ENCODE peak calls at places on chromosomes 16 and 17, in nine cellular contexts. One of them, this sample, is unnamed.
A peak's percentile ranks its signal among the peaks of the same experiment; 100 is the strongest.

GRCh38 chr17:73508057-73508930 is 136.0 kb downstream of the SDK2 start:
- DNase-seq in adrenal gland: no peak
- DNase-seq in Caco-2: no peak
- DNase-seq in heart left ventricle: no peak
- DNase-seq in body of pancreas: no peak
- DNase-seq in tibial artery: no peak
- DNase-seq in endodermal cell: no peak
- DNase-seq in uterus: no peak
- DNase-seq in mucosa of descending colon: no peak
- DNase-seq in this sample: no peak

GRCh38 chr17:6421700-6422604 is 13.0 kb downstream of the AIPL1 start:
- DNase-seq in adrenal gland: peak; percentile 85
- DNase-seq in Caco-2: peak; percentile 71
- DNase-seq in heart left ventricle: peak; percentile 82
- DNase-seq in body of pancreas: peak; percentile 80
- DNase-seq in tibial artery: peak; percentile 84
- DNase-seq in endodermal cell: peak; percentile 98
- DNase-seq in uterus: peak; percentile 60
- DNase-seq in mucosa of descending colon: peak; percentile 79
- DNase-seq in this sample: peak; percentile 41

GRCh38 chr16:81713796-81714195 is 65.3 kb upstream of the PLCG2 start:
- DNase-seq in adrenal gland: no peak
- DNase-seq in Caco-2: no peak
- DNase-seq in heart left ventricle: no peak
- DNase-seq in body of pancreas: no peak
- DNase-seq in tibial artery: no peak
- DNase-seq in endodermal cell: peak; percentile 61
- DNase-seq in uterus: no peak
- DNase-seq in mucosa of descending colon: no peak
- DNase-seq in this sample: no peak

GRCh38 chr16:50621452-50621792 is 59.7 kb downstream of the SNX20 start:
- DNase-seq in adrenal gland: no peak
- DNase-seq in Caco-2: no peak
- DNase-seq in heart left ventricle: no peak
- DNase-seq in body of pancreas: no peak
- DNase-seq in tibial artery: no peak
- DNase-seq in endodermal cell: no peak
- DNase-seq in uterus: no peak
- DNase-seq in mucosa of descending colon: no peak
- DNase-seq in this sample: no peak

GRCh38 chr17:628507-628941 is 86.1 kb downstream of the VPS53 start:
- DNase-seq in adrenal gland: no peak
- DNase-seq in Caco-2: no peak
- DNase-seq in heart left ventricle: no peak
- DNase-seq in body of pancreas: no peak
- DNase-seq in tibial artery: no peak
- DNase-seq in endodermal cell: no peak
- DNase-seq in uterus: peak; percentile 57
- DNase-seq in mucosa of descending colon: no peak
- DNase-seq in this sample: no peak

GRCh38 chr17:16912021-16912962 is 59.6 kb downstream of the TNFRSF13B start:
- DNase-seq in adrenal gland: no peak
- DNase-seq in Caco-2: no peak
- DNase-seq in heart left ventricle: no peak
- DNase-seq in body of pancreas: no peak
- DNase-seq in tibial artery: peak; percentile 32
- DNase-seq in endodermal cell: peak; percentile 39
- DNase-seq in uterus: no peak
- DNase-seq in mucosa of descending colon: no peak
- DNase-seq in this sample: peak; percentile 22

GRCh38 chr17:28644782-28645575 is at the start of gene BLTP2:
- DNase-seq in adrenal gland: peak; percentile 96
- DNase-seq in Caco-2: peak; percentile 96
- DNase-seq in heart left ventricle: peak; percentile 99
- DNase-seq in body of pancreas: peak; percentile 96
- DNase-seq in tibial artery: peak; percentile 98
- DNase-seq in endodermal cell: peak; percentile 99
- DNase-seq in uterus: peak; percentile 95
- DNase-seq in mucosa of descending colon: peak; percentile 98
- DNase-seq in this sample: peak; percentile 96

GRCh38 chr17:57288034-57288752 is 31.9 kb downstream of the MSI2 start:
- DNase-seq in adrenal gland: peak; percentile 62
- DNase-seq in Caco-2: no peak
- DNase-seq in heart left ventricle: no peak
- DNase-seq in body of pancreas: no peak
- DNase-seq in tibial artery: no peak
- DNase-seq in endodermal cell: no peak
- DNase-seq in uterus: no peak
- DNase-seq in mucosa of descending colon: no peak
- DNase-seq in this sample: no peak

GRCh38 chr16:35295856-35296255 is 1836.4 kb downstream of the TP53TG3F start:
- DNase-seq in adrenal gland: no peak
- DNase-seq in Caco-2: no peak
- DNase-seq in heart left ventricle: no peak
- DNase-seq in body of pancreas: no peak
- DNase-seq in tibial artery: no peak
- DNase-seq in endodermal cell: no peak
- DNase-seq in uterus: no peak
- DNase-seq in mucosa of descending colon: no peak
- DNase-seq in this sample: no peak

GRCh38 chr16:67432491-67432890 is 1.6 kb downstream of the HSD11B2 start:
- DNase-seq in adrenal gland: no peak
- DNase-seq in Caco-2: no peak
- DNase-seq in heart left ventricle: no peak
- DNase-seq in body of pancreas: no peak
- DNase-seq in tibial artery: no peak
- DNase-seq in endodermal cell: no peak
- DNase-seq in uterus: no peak
- DNase-seq in mucosa of descending colon: no peak
- DNase-seq in this sample: no peak

GRCh38 chr17:35432176-35433074 is at the start of gene SLFN12:
- DNase-seq in adrenal gland: peak; percentile 81
- DNase-seq in Caco-2: no peak
- DNase-seq in heart left ventricle: no peak
- DNase-seq in body of pancreas: peak; percentile 70
- DNase-seq in tibial artery: peak; percentile 70
- DNase-seq in endodermal cell: peak; percentile 65
- DNase-seq in uterus: peak; percentile 74
- DNase-seq in mucosa of descending colon: peak; percentile 29
- DNase-seq in this sample: peak; percentile 67

GRCh38 chr16:3235856-3236669 is 1.1 kb upstream of the ZNF200 start:
- DNase-seq in adrenal gland: peak; percentile 35
- DNase-seq in Caco-2: peak; percentile 57
- DNase-seq in heart left ventricle: peak; percentile 78
- DNase-seq in body of pancreas: peak; percentile 17
- DNase-seq in tibial artery: no peak
- DNase-seq in endodermal cell: peak; percentile 63
- DNase-seq in uterus: peak; percentile 37
- DNase-seq in mucosa of descending colon: peak; percentile 60
- DNase-seq in this sample: no peak

GRCh38 chr16:19716183-19716582 is 1.8 kb downstream of the KNOP1 start:
- DNase-seq in adrenal gland: no peak
- DNase-seq in Caco-2: peak; percentile 45
- DNase-seq in heart left ventricle: no peak
- DNase-seq in body of pancreas: no peak
- DNase-seq in tibial artery: no peak
- DNase-seq in endodermal cell: no peak
- DNase-seq in uterus: no peak
- DNase-seq in mucosa of descending colon: no peak
- DNase-seq in this sample: no peak

GRCh38 chr16:88699180-88699579 is 7.0 kb downstream of the RNF166 start:
- DNase-seq in adrenal gland: no peak
- DNase-seq in Caco-2: no peak
- DNase-seq in heart left ventricle: no peak
- DNase-seq in body of pancreas: no peak
- DNase-seq in tibial artery: no peak
- DNase-seq in endodermal cell: no peak
- DNase-seq in uterus: no peak
- DNase-seq in mucosa of descending colon: no peak
- DNase-seq in this sample: no peak
- H3K4me1 ChIP-seq in adrenal gland: peaks cover 16% of the 10 kb centered on the region
- H3K4me1 ChIP-seq in Caco-2: no peaks in the 10 kb centered on the region
- H3K4me1 ChIP-seq in heart left ventricle: peaks cover 23% of the 10 kb centered on the region
- H3K4me1 ChIP-seq in body of pancreas: peaks cover 9% of the 10 kb centered on the region
- H3K4me1 ChIP-seq in tibial artery: peaks cover 11% of the 10 kb centered on the region
- H3K4me1 ChIP-seq in endodermal cell: no peaks in the 10 kb centered on the region
- H3K4me1 ChIP-seq in uterus: no peaks in the 10 kb centered on the region
- H3K4me1 ChIP-seq in mucosa of descending colon: peaks cover 6% of the 10 kb centered on the region
- H3K4me1 ChIP-seq in this sample: no peaks in the 10 kb centered on the region

GRCh38 chr17:64064331-64064730 is 43.9 kb upstream of the ICAM2 start:
- DNase-seq in adrenal gland: peak; percentile 57
- DNase-seq in Caco-2: no peak
- DNase-seq in heart left ventricle: no peak
- DNase-seq in body of pancreas: peak; percentile 71
- DNase-seq in tibial artery: no peak
- DNase-seq in endodermal cell: no peak
- DNase-seq in uterus: no peak
- DNase-seq in mucosa of descending colon: peak; percentile 76
- DNase-seq in this sample: no peak

GRCh38 chr17:64066709-64067108 is 46.3 kb upstream of the ICAM2 start:
- DNase-seq in adrenal gland: no peak
- DNase-seq in Caco-2: no peak
- DNase-seq in heart left ventricle: no peak
- DNase-seq in body of pancreas: no peak
- DNase-seq in tibial artery: no peak
- DNase-seq in endodermal cell: no peak
- DNase-seq in uterus: no peak
- DNase-seq in mucosa of descending colon: no peak
- DNase-seq in this sample: no peak

GRCh38 chr17:64061157-64061898 is 40.9 kb upstream of the ICAM2 start:
- DNase-seq in adrenal gland: no peak
- DNase-seq in Caco-2: no peak
- DNase-seq in heart left ventricle: no peak
- DNase-seq in body of pancreas: no peak
- DNase-seq in tibial artery: no peak
- DNase-seq in endodermal cell: no peak
- DNase-seq in uterus: no peak
- DNase-seq in mucosa of descending colon: no peak
- DNase-seq in this sample: no peak

GRCh38 chr17:64063088-64063487 is 42.7 kb upstream of the ICAM2 start:
- DNase-seq in adrenal gland: no peak
- DNase-seq in Caco-2: no peak
- DNase-seq in heart left ventricle: no peak
- DNase-seq in body of pancreas: no peak
- DNase-seq in tibial artery: no peak
- DNase-seq in endodermal cell: no peak
- DNase-seq in uterus: no peak
- DNase-seq in mucosa of descending colon: no peak
- DNase-seq in this sample: no peak

DNA sequence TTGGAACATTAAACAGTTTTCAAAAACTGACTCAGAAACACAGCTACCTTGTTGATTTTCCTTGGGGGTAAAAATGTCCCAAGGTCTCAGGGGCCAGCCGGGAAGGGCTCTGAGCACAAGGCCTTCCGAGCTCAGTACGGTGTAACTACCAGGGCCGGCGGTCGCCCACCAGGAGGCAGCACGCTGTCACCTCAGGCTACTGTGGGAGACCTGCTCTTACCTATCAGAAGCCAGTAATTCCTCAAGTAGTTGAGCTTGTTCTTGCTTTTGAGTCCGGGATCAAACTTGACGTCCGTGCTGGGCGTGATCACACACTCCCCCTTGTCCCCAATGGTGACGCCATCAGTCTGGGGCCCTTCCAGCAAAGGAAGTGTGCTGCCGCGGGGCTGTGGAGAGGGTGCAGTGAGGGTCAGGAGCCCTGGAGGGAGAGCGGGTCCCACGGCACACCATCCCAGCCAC is 43.4 kb upstream of the ICAM2 start:
- DNase-seq in adrenal gland: peak; percentile 73
- DNase-seq in Caco-2: peak; percentile 81
- DNase-seq in heart left ventricle: peak; percentile 80
- DNase-seq in body of pancreas: peak; percentile 87
- DNase-seq in tibial artery: no peak
- DNase-seq in endodermal cell: peak; percentile 97
- DNase-seq in uterus: peak; percentile 62
- DNase-seq in mucosa of descending colon: peak; percentile 84
- DNase-seq in this sample: no peak
- H3K4me3 ChIP-seq in adrenal gland: no peak overlapping the region
- H3K4me3 ChIP-seq in Caco-2: no peak overlapping the region
- H3K4me3 ChIP-seq in heart left ventricle: no peak overlapping the region
- H3K4me3 ChIP-seq in body of pancreas: no peak overlapping the region
- H3K4me3 ChIP-seq in tibial artery: no peak overlapping the region
- H3K4me3 ChIP-seq in endodermal cell: no peak overlapping the region
- H3K4me3 ChIP-seq in uterus: no peak overlapping the region
- H3K4me3 ChIP-seq in mucosa of descending colon: no peak overlapping the region
- H3K4me3 ChIP-seq in this sample: no peak overlapping the region

GRCh38 chr16:58515125-58515870 is at the start of gene SETD6:
- DNase-seq in adrenal gland: peak; percentile 96
- DNase-seq in Caco-2: peak; percentile 95
- DNase-seq in heart left ventricle: peak; percentile 94
- DNase-seq in body of pancreas: peak; percentile 93
- DNase-seq in tibial artery: peak; percentile 93
- DNase-seq in endodermal cell: peak; percentile 95
- DNase-seq in uterus: peak; percentile 83
- DNase-seq in mucosa of descending colon: peak; percentile 92
- DNase-seq in this sample: peak; percentile 82
- TF ChIP-seq CTCF in adrenal gland: peak; percentile 45
- TF ChIP-seq CTCF in Caco-2: peak; percentile 16
- TF ChIP-seq CTCF in heart left ventricle: peak; percentile 11
- TF ChIP-seq CTCF in body of pancreas: peak; percentile 30
- TF ChIP-seq CTCF in tibial artery: no peak
- TF ChIP-seq CTCF in endodermal cell: peak; percentile 49
- TF ChIP-seq CTCF in uterus: peak; percentile 31
- TF ChIP-seq CTCF in mucosa of descending colon: no peak
- TF ChIP-seq CTCF in this sample: peak; percentile 36

GRCh38 chr16:86199871-86200700 is 301.1 kb downstream of the IRF8 start:
- DNase-seq in adrenal gland: no peak
- DNase-seq in Caco-2: no peak
- DNase-seq in heart left ventricle: no peak
- DNase-seq in body of pancreas: no peak
- DNase-seq in tibial artery: no peak
- DNase-seq in endodermal cell: peak; percentile 38
- DNase-seq in uterus: no peak
- DNase-seq in mucosa of descending colon: no peak
- DNase-seq in this sample: no peak

GRCh38 chr16:86199182-86199581 is 300.2 kb downstream of the IRF8 start:
- DNase-seq in adrenal gland: no peak
- DNase-seq in Caco-2: no peak
- DNase-seq in heart left ventricle: no peak
- DNase-seq in body of pancreas: no peak
- DNase-seq in tibial artery: no peak
- DNase-seq in endodermal cell: no peak
- DNase-seq in uterus: no peak
- DNase-seq in mucosa of descending colon: no peak
- DNase-seq in this sample: no peak

GRCh38 chr16:86202267-86202666 is 303.3 kb downstream of the IRF8 start:
- DNase-seq in adrenal gland: no peak
- DNase-seq in Caco-2: no peak
- DNase-seq in heart left ventricle: no peak
- DNase-seq in body of pancreas: no peak
- DNase-seq in tibial artery: no peak
- DNase-seq in endodermal cell: no peak
- DNase-seq in uterus: no peak
- DNase-seq in mucosa of descending colon: no peak
- DNase-seq in this sample: no peak

GRCh38 chr16:86201746-86202145 is 302.8 kb downstream of the IRF8 start:
- DNase-seq in adrenal gland: no peak
- DNase-seq in Caco-2: no peak
- DNase-seq in heart left ventricle: no peak
- DNase-seq in body of pancreas: no peak
- DNase-seq in tibial artery: no peak
- DNase-seq in endodermal cell: no peak
- DNase-seq in uterus: no peak
- DNase-seq in mucosa of descending colon: no peak
- DNase-seq in this sample: no peak

GRCh38 chr16:86200722-86201121 is 301.8 kb downstream of the IRF8 start:
- DNase-seq in adrenal gland: no peak
- DNase-seq in Caco-2: no peak
- DNase-seq in heart left ventricle: no peak
- DNase-seq in body of pancreas: no peak
- DNase-seq in tibial artery: no peak
- DNase-seq in endodermal cell: peak; percentile 71
- DNase-seq in uterus: no peak
- DNase-seq in mucosa of descending colon: no peak
- DNase-seq in this sample: no peak
- H3K4me1 ChIP-seq in adrenal gland: no peaks in the 10 kb centered on the region
- H3K4me1 ChIP-seq in Caco-2: peaks cover 7% of the 10 kb centered on the region
- H3K4me1 ChIP-seq in heart left ventricle: no peaks in the 10 kb centered on the region
- H3K4me1 ChIP-seq in body of pancreas: no peaks in the 10 kb centered on the region
- H3K4me1 ChIP-seq in tibial artery: no peaks in the 10 kb centered on the region
- H3K4me1 ChIP-seq in endodermal cell: peaks cover 2% of the 10 kb centered on the region
- H3K4me1 ChIP-seq in uterus: no peaks in the 10 kb centered on the region
- H3K4me1 ChIP-seq in mucosa of descending colon: no peaks in the 10 kb centered on the region
- H3K4me1 ChIP-seq in this sample: no peaks in the 10 kb centered on the region